ENCODE peak calls at places on chromosome 16, in four cellular contexts. Q, A, D and K are unnamed samples.

GRCh38 chr16:84253173-84253572 is 13.4 kb upstream of the KCNG4 start:
- DNase-seq in Q (no peak), A (no peak), D (no peak), K (no peak)

GRCh38 chr16:38941-39892 is 14.2 kb downstream of the POLR3K start:
- DNase-seq in Q (no peak), A (no peak), D (no peak), K (peak)

GRCh38 chr16:17228048-17228707 is 242.6 kb downstream of the XYLT1 start:
- DNase-seq in Q (no peak), A (peak), D (peak), K (no peak)

GRCh38 chr16:24139282-24139681 is 116.9 kb upstream of the CACNG3 start:
- DNase-seq in Q (no peak), A (no peak), D (peak), K (no peak)

GRCh38 chr16:79651363-79651762 is 50.8 kb upstream of the MAF start:
- DNase-seq in Q (peak), A (peak), D (no peak), K (no peak)

GRCh38 chr16:77853125-77853524 is 64.8 kb downstream of the VAT1L start:
- DNase-seq in Q (no peak), A (no peak), D (no peak), K (no peak)

GRCh38 chr16:27974896-27975540 is 88.5 kb downstream of the GSG1L start:
- DNase-seq in Q (no peak), A (no peak), D (no peak), K (no peak)

GRCh38 chr16:52446076-52446475 is 100.9 kb downstream of the TOX3 start:
- DNase-seq in Q (no peak), A (no peak), D (no peak), K (no peak)

GRCh38 chr16:65661451-65661850 is 539.6 kb upstream of the CDH11 start:
- DNase-seq in Q (no peak), A (no peak), D (no peak), K (no peak)

GRCh38 chr16:65663774-65664173 is 541.9 kb upstream of the CDH11 start:
- DNase-seq in Q (no peak), A (no peak), D (no peak), K (no peak)

GRCh38 chr16:65662236-65662635 is 540.4 kb upstream of the CDH11 start:
- DNase-seq in Q (no peak), A (no peak), D (no peak), K (no peak)

GRCh38 chr16:65666132-65666869 is 544.4 kb upstream of the CDH11 start:
- DNase-seq in Q (no peak), A (no peak), D (no peak), K (no peak)

GRCh38 chr16:65667013-65667578 is 545.2 kb upstream of the CDH11 start:
- DNase-seq in Q (peak), A (no peak), D (peak), K (no peak)
- TF ChIP-seq ELK1 in Q (no peak), A (no peak), D (no peak), K (no peak)

DNA sequence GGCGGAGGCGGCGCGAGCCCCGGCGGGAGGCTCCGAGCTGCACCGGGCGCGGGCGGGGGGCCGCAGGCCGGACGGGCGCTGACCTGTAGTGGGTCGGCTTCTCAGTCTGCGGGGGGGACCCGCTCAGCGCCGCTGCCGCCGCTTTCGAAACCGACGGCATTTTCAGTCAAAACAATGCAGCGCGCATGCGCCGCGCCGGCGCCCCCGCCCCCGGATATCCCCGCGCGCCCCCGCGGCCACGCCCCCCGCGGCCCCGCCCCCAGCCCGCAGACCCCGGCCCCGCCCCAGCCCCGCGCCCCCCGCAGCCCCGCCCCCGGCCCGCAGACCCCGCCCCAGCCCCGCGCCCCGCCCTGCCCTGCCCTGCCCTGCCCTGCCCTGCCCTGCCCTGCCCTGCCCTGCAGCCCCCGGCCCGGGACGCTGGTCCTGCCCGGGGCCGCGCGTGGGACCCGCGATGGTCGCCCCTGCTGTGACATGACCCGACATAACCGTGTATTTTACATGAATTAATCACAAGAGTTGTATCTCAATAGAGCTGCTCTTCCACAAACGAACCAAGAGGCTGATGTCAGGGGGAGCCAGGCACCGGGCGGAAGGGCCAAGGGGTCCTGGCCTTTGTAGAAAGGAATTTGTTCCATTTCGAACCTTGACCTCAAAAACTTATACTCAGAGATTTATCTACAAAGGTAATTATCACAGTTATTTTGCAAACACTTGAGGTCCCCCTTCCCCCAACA is at the start of gene UNKL:
- DNase-seq in Q (peak), A (peak), D (peak), K (no peak)
- TF ChIP-seq ELK1 in Q (no peak), A (no peak), D (no peak), K (no peak)

GRCh38 chr16:29898786-29899515 is 399 bp downstream of the SEZ6L2 start:
- DNase-seq in Q (no peak), A (no peak), D (no peak), K (no peak)

GRCh38 chr16:29899516-29900101 is at the start of gene SEZ6L2:
- DNase-seq in Q (peak), A (peak), D (peak), K (no peak)

GRCh38 chr16:29896841-29897240 is 2.5 kb downstream of the SEZ6L2 start:
- DNase-seq in Q (no peak), A (no peak), D (no peak), K (no peak)

GRCh38 chr16:29898135-29898534 is 1.2 kb downstream of the SEZ6L2 start:
- DNase-seq in Q (no peak), A (no peak), D (no peak), K (no peak)

GRCh38 chr16:29897333-29897732 is 2.0 kb downstream of the SEZ6L2 start:
- DNase-seq in Q (no peak), A (no peak), D (no peak), K (no peak)
- TF ChIP-seq ELK1 in Q (no peak), A (no peak), D (no peak), K (no peak)

DNA sequence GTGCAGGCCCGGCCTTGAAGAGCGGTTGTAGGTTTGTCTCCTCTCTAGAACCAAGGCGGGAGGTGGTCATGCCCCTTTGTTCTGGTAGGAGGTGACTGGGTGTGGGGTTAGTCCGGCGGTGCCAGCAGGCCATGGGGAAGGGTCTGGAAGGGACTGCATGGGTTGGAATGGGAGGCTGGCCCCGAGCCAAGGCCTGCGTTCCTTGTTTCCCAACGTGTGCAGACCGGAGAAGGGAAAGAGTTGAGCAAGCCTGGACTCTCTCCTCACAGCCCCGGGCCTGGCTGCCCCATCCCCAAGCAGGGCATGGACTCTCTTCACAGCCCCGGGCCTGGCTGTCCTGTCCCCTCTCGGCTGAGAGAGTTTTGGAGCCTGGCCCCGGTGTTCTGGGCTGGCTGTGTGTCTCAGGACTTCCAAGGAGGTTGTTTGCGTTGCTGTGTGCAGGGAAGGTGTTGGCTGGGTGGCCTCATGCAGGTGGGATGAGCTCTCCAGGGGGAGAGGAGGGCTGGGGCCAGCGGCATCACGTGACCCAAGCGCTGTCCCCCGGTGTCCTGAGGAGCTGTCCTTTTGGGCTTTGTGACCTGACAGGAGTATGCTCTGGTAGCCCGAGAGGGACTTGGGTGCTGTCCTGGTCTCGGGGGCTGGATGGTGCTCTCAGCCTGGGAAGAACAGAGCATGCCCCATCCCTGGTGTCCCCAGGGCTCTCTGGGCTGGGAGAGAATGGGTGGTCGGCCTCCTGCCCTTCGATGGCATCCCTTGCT is 2.6 kb downstream of the CACNA1H start:
- DNase-seq in Q (no peak), A (peak), D (no peak), K (no peak)
- TF ChIP-seq ELK1 in Q (no peak), A (no peak), D (no peak), K (no peak)

DNA sequence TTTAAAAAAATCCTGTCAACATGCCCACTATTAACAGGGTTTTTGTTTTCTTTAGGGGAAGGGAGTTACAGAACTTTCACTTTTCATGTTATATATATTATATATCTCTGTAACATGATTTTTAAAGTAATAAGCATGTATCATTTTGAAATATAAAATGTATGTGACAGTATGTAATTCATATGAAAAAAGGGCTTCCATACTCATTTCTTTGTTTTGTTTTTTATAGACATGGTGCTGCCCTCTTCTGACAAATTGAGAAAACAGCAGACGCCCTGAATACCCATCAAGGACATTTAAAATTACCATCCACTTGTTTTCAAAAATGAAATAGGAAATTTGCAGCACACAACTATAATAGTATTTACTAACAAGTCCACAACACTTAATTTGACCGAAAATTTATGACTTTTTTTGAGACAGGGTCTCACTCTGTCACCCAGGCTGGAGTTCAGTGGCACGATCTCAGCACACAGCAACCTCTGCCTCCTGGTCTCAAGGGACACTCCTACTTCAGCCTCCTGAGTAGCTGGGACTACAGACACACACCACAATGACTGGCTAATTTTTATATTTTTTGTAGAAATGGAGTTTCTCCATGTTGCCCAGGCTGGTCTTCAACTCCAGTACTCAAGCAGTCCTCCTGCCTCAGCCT is 30.4 kb downstream of the CFDP1 start:
- DNase-seq in Q (peak), A (peak), D (peak), K (no peak)
- TF ChIP-seq ELK1 in Q (no peak), A (no peak), D (no peak), K (no peak)

DNA sequence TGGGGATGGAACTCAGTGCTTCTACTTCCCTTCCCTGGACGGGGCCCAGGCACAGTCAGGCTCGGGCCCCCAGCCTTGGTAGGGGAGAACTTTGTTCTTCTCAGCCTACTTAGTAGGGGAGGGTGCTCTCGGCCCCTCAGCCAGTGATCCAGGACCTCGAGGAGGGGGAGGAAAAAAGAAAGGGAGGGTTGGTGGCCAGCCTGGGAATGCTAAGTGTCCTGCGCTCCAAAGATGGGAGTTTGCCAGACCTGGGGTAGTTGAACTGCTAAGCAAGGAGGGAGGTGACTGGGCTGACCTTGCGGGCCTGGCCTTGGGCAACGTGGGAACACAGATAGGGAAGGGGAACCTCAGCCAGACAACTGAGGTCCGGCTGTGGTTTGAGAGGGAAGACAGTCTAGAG is 12.2 kb downstream of the ADGRG1 start:
- DNase-seq in Q (no peak), A (no peak), D (no peak), K (no peak)
- TF ChIP-seq ELK1 in Q (no peak), A (no peak), D (no peak), K (no peak)

GRCh38 chr16:69276143-69277115 is 34.7 kb upstream of the VPS4A start:
- DNase-seq in Q (peak), A (no peak), D (no peak), K (no peak)
- TF ChIP-seq ELK1 in Q (no peak), A (no peak), D (no peak), K (no peak)